ENCODE peak calls at places on chromosome 14, in five cellular contexts. Y is neural progenitor cell; A is right atrium auricular region; B is CD8-positive, alpha-beta memory T cell; C is pancreas. J is an unnamed sample.

GRCh38 chr14:91413547-91414474 is 3.8 kb downstream of the CCDC88C start:
- DNase-seq in Y (no peak), A (no peak), B (peak; percentile 65), C (peak; percentile 95), J (peak; percentile 58)

GRCh38 chr14:20688167-20688839 is at the start of gene ANG:
- DNase-seq in Y (no peak), A (no peak), B (no peak), C (no peak), J (no peak)

GRCh38 chr14:58815781-58816297 is 178.1 kb downstream of the DACT1 start:
- DNase-seq in Y (no peak), A (no peak), B (no peak), C (no peak), J (no peak)

GRCh38 chr14:102020058-102020971 is 55.9 kb downstream of the DYNC1H1 start:
- DNase-seq in Y (no peak), A (no peak), B (peak; percentile 77), C (no peak), J (peak; percentile 90)

GRCh38 chr14:86787782-86788181 is 1205.2 kb downstream of the GALC start:
- DNase-seq in Y (no peak), A (no peak), B (no peak), C (no peak), J (no peak)

GRCh38 chr14:80304125-80304766 is 92.9 kb upstream of the DIO2 start:
- DNase-seq in Y (no peak), A (no peak), B (no peak), C (no peak), J (no peak)

GRCh38 chr14:77151245-77151644 is 9.7 kb upstream of the ZDHHC22 start:
- DNase-seq in Y (peak; percentile 67), A (no peak), B (no peak), C (no peak), J (no peak)

GRCh38 chr14:75142494-75142893 is 15.6 kb upstream of the NEK9 start:
- DNase-seq in Y (no peak), A (no peak), B (no peak), C (no peak), J (no peak)

GRCh38 chr14:92258934-92259333 is 64.0 kb upstream of the SLC24A4 start:
- DNase-seq in Y (no peak), A (no peak), B (no peak), C (no peak), J (no peak)

GRCh38 chr14:56416213-56416612 is 163.4 kb upstream of the TMEM260 start:
- DNase-seq in Y (no peak), A (no peak), B (no peak), C (no peak), J (no peak)

GRCh38 chr14:25042362-25043299 is 7.3 kb downstream of the STXBP6 start:
- DNase-seq in Y (peak; percentile 67), A (no peak), B (no peak), C (no peak), J (no peak)

GRCh38 chr14:95037273-95037672 is 120.1 kb downstream of the DICER1 start:
- DNase-seq in Y (no peak), A (peak; percentile 7), B (no peak), C (peak; percentile 10), J (no peak)

GRCh38 chr14:77071938-77072388 is 26.1 kb upstream of the CIPC start:
- DNase-seq in Y (no peak), A (no peak), B (no peak), C (no peak), J (no peak)

GRCh38 chr14:76514599-76514998 is 138.7 kb downstream of the ESRRB start:
- DNase-seq in Y (no peak), A (no peak), B (no peak), C (no peak), J (peak; percentile 28)

GRCh38 chr14:99382071-99382640 is 98.5 kb downstream of the SETD3 start:
- DNase-seq in Y (no peak), A (no peak), B (no peak), C (no peak), J (no peak)

GRCh38 chr14:72614891-72615410 is 278.9 kb downstream of the DPF3 start:
- DNase-seq in Y (no peak), A (no peak), B (no peak), C (no peak), J (no peak)

GRCh38 chr14:78455896-78456435 is 285.8 kb downstream of the NRXN3 start:
- DNase-seq in Y (no peak), A (no peak), B (no peak), C (no peak), J (no peak)

GRCh38 chr14:48788771-48789170 is 797.4 kb downstream of the RPS29 start:
- DNase-seq in Y (no peak), A (no peak), B (no peak), C (no peak), J (no peak)

GRCh38 chr14:20415723-20416622 is 2.7 kb upstream of the TEP1 start:
- DNase-seq in Y (peak; percentile 58), A (no peak), B (peak; percentile 60), C (no peak), J (peak; percentile 75)

GRCh38 chr14:96084796-96085195 is 45.6 kb downstream of the C14orf132 start:
- DNase-seq in Y (no peak), A (no peak), B (no peak), C (no peak), J (no peak)

GRCh38 chr14:94123296-94123695 is 6.1 kb downstream of the IFI27L2 start:
- DNase-seq in Y (no peak), A (peak; percentile 9), B (no peak), C (no peak), J (no peak)

GRCh38 chr14:70265422-70265821 is 76.7 kb upstream of the SLC8A3 start:
- DNase-seq in Y (no peak), A (no peak), B (no peak), C (no peak), J (no peak)

GRCh38 chr14:52949711-52950409 is 990 bp downstream of the FERMT2 start:
- DNase-seq in Y (peak; percentile 22), A (no peak), B (peak; percentile 12), C (no peak), J (peak; percentile 18)

GRCh38 chr14:92780444-92780843 is 13.7 kb upstream of the GOLGA5 start:
- DNase-seq in Y (no peak), A (no peak), B (no peak), C (no peak), J (peak; percentile 36)

GRCh38 chr14:26385302-26385701 is 212.5 kb downstream of the NOVA1 start:
- DNase-seq in Y (no peak), A (no peak), B (no peak), C (no peak), J (no peak)

GRCh38 chr14:56194062-56194461 is 75.9 kb downstream of the PELI2 start:
- DNase-seq in Y (no peak), A (no peak), B (peak; percentile 21), C (no peak), J (peak; percentile 34)

GRCh38 chr14:106694638-106695393 is 1168.4 kb downstream of the TMEM121 start:
- DNase-seq in Y (no peak), A (no peak), B (peak; percentile 66), C (no peak), J (peak; percentile 61)

GRCh38 chr14:34199585-34199984 is 248.7 kb upstream of the EGLN3 start:
- DNase-seq in Y (no peak), A (no peak), B (no peak), C (no peak), J (no peak)

GRCh38 chr14:99757331-99758070 is 35.7 kb upstream of the EML1 start:
- DNase-seq in Y (no peak), A (no peak), B (no peak), C (no peak), J (no peak)

GRCh38 chr14:69129264-69129880 is 23.5 kb downstream of the DCAF5 start:
- DNase-seq in Y (peak; percentile 91), A (peak; percentile 73), B (peak; percentile 66), C (peak; percentile 68), J (peak; percentile 75)
- H3K4me1 ChIP-seq in Y (peaks cover 34% of the 10 kb centered on the region), A (peaks cover 50% of the 10 kb centered on the region), B (peaks cover 29% of the 10 kb centered on the region), C (peaks cover 10% of the 10 kb centered on the region), J (peaks cover 18% of the 10 kb centered on the region)

GRCh38 chr14:100787659-100788058 is 38.3 kb upstream of the MEG3 start:
- DNase-seq in Y (no peak), A (no peak), B (no peak), C (no peak), J (no peak)
- H3K27me3 ChIP-seq in Y (no peaks in the 10 kb centered on the region), A (no peaks in the 10 kb centered on the region), B (no peaks in the 10 kb centered on the region), C (no peaks in the 10 kb centered on the region), J (no peaks in the 10 kb centered on the region)

GRCh38 chr14:104742586-104743455 is 10.1 kb upstream of the SIVA1 start:
- DNase-seq in Y (no peak), A (no peak), B (no peak), C (peak; percentile 68), J (no peak)

GRCh38 chr14:104739546-104740516 is 13.1 kb upstream of the SIVA1 start:
- DNase-seq in Y (no peak), A (no peak), B (no peak), C (no peak), J (no peak)

GRCh38 chr14:104743461-104744380 is 9.2 kb upstream of the SIVA1 start:
- DNase-seq in Y (no peak), A (no peak), B (no peak), C (peak; percentile 46), J (no peak)

GRCh38 chr14:104741108-104741802 is 11.7 kb upstream of the SIVA1 start:
- DNase-seq in Y (no peak), A (no peak), B (no peak), C (no peak), J (no peak)

GRCh38 chr14:104741803-104742251 is 11.1 kb upstream of the SIVA1 start:
- DNase-seq in Y (no peak), A (no peak), B (no peak), C (peak; percentile 73), J (no peak)
- H3K9me3 ChIP-seq in Y (no peaks in the 10 kb centered on the region), A (no peaks in the 10 kb centered on the region), B (no peaks in the 10 kb centered on the region), C (no peaks in the 10 kb centered on the region), J (no peaks in the 10 kb centered on the region)

GRCh38 chr14:68654471-68654941 is 138.4 kb downstream of the ZFP36L1 start:
- DNase-seq in Y (no peak), A (peak; percentile 50), B (no peak), C (no peak), J (no peak)

GRCh38 chr14:68653754-68654153 is 139.1 kb downstream of the ZFP36L1 start:
- DNase-seq in Y (no peak), A (peak; percentile 50), B (no peak), C (no peak), J (no peak)

GRCh38 chr14:68655961-68656360 is 136.9 kb downstream of the ZFP36L1 start:
- DNase-seq in Y (peak; percentile 43), A (peak; percentile 48), B (no peak), C (no peak), J (no peak)

GRCh38 chr14:68656452-68656851 is 136.4 kb downstream of the ZFP36L1 start:
- DNase-seq in Y (no peak), A (peak; percentile 50), B (no peak), C (no peak), J (no peak)

DNA sequence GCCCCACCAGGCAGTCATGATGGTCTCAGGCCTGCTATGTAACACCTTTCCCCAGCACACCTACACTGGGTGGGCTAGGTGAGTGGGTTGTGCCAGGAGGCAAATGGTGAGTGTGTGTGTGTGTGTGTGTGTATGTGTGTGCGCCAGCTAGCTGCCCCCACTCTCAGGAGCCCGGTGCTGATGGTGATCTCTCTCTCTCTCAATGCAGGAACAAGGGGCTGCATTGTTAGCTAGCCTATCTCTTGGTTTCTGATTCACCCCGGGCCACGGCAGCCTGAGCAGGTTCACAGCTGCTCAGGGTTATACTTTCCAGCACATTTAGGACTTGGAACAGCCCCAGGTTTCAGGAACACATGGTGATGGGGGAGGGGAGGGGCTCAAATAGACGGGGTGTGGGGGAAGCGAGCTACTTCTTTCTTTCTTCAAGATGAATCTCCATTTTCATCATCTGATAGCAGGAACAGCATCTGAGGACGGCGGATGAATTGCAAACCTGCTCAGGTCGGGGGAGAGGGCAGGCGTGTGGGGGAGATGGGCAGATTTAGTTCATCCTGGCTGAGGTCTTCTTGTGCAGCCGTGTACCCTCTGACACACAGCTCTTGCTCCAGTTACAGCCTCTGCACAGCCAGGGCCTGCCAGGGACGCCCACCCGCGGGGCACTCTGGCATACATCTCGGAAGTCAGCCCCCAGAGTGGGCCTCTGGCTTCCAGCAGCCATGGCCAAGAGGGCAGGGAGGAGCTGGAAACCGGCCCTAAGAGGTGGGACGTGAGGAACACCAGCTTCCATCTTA is 137.7 kb downstream of the ZFP36L1 start:
- DNase-seq in Y (no peak), A (peak; percentile 57), B (no peak), C (no peak), J (no peak)
- H3K4me1 ChIP-seq in Y (peaks cover 20% of the 10 kb centered on the region), A (peaks cover 52% of the 10 kb centered on the region), B (no peaks in the 10 kb centered on the region), C (peaks cover 7% of the 10 kb centered on the region), J (peaks cover 3% of the 10 kb centered on the region)